ENCODE peak calls at places on chromosomes 2 and 18, in four cellular contexts. J, Y, G and M are unnamed samples.

GRCh38 chr2:136086253-136087016 is 31.5 kb downstream of the CXCR4 start:
- DNase-seq in Y (no peak), G (no peak), J (no peak), M (no peak)

GRCh38 chr2:15795426-15795825 is 144.9 kb upstream of the MYCN start:
- DNase-seq in Y (peak), G (no peak), J (no peak), M (no peak)

GRCh38 chr18:10088734-10089133 is 174.9 kb downstream of the VAPA start:
- DNase-seq in G (no peak), J (no peak), Y (no peak), M (no peak)

GRCh38 chr2:192195548-192196418 is 1.1 kb upstream of the TMEFF2 start:
- DNase-seq in Y (peak), J (peak), G (peak), M (peak)

GRCh38 chr2:45616663-45617411 is 5.8 kb upstream of the SRBD1 start:
- DNase-seq in G (no peak), Y (no peak), J (no peak), M (peak)

GRCh38 chr18:8754995-8755955 is 49.9 kb downstream of the MTCL1 start:
- DNase-seq in J (no peak), G (no peak), Y (no peak), M (peak)

GRCh38 chr2:102337012-102337411 is 18.6 kb upstream of the IL18R1 start:
- DNase-seq in J (no peak), Y (no peak), G (no peak), M (peak)

GRCh38 chr18:79529991-79530390 is 134.3 kb downstream of the NFATC1 start:
- DNase-seq in J (no peak), Y (peak), G (no peak), M (no peak)

GRCh38 chr2:236658974-236659757 is 89.5 kb downstream of the ACKR3 start:
- DNase-seq in G (no peak), J (no peak), Y (no peak), M (no peak)

GRCh38 chr2:237231593-237231992 is 145.9 kb downstream of the COPS8 start:
- DNase-seq in Y (no peak), G (no peak), J (no peak), M (no peak)

GRCh38 chr2:88329815-88330603 is 122.5 kb downstream of the FOXI3 start:
- DNase-seq in G (no peak), Y (no peak), J (peak), M (peak)

GRCh38 chr2:64114063-64114911 is 29.9 kb downstream of the PELI1 start:
- DNase-seq in G (no peak), J (no peak), Y (no peak), M (peak)

GRCh38 chr2:7845332-7845731 is 836.5 kb upstream of the ID2 start:
- DNase-seq in J (no peak), Y (no peak), G (no peak), M (no peak)

GRCh38 chr2:206563374-206563773 is 78.9 kb upstream of the FAM237A start:
- DNase-seq in G (no peak), J (no peak), Y (no peak), M (no peak)

GRCh38 chr2:232439758-232440135 is 16.2 kb upstream of the ALPI start:
- DNase-seq in Y (no peak), J (no peak), G (no peak), M (no peak)